ENCODE peak calls at places on chromosomes 16 and 17, in six cellular contexts. V, S, C, U, R and Y are unnamed samples.

GRCh38 chr16:47197536-47198179 is 53.9 kb upstream of the NETO2 start:
- DNase-seq in V (no peak), C (no peak), U (no peak), R (peak; percentile 13), S (no peak), Y (peak; percentile 18)

GRCh38 chr17:34584805-34585416 is 5.5 kb downstream of the TMEM132E start:
- DNase-seq in R (no peak), U (no peak), V (no peak), C (peak; percentile 49), S (no peak), Y (no peak)

GRCh38 chr16:26765087-26765486 is 301.6 kb upstream of the C16orf82 start:
- DNase-seq in S (no peak), C (peak; percentile 19), U (no peak), R (no peak), V (no peak), Y (no peak)

GRCh38 chr16:89784409-89784808 is 32.0 kb downstream of the FANCA start:
- DNase-seq in U (no peak), C (no peak), S (no peak), R (no peak), V (no peak), Y (no peak)

GRCh38 chr16:89723279-89724250 is 2.2 kb downstream of the ZNF276 start:
- DNase-seq in S (no peak), V (no peak), U (no peak), C (no peak), R (peak; percentile 42), Y (no peak)

GRCh38 chr16:23377071-23377931 is 75.2 kb downstream of the SCNN1B start:
- DNase-seq in V (no peak), C (no peak), R (no peak), U (no peak), S (peak; percentile 40), Y (no peak)

GRCh38 chr17:19958023-19958422 is 19.6 kb downstream of the AKAP10 start:
- DNase-seq in U (no peak), R (no peak), V (no peak), C (peak; percentile 76), S (no peak), Y (no peak)

GRCh38 chr16:83365166-83365565 is 442.6 kb upstream of the HSBP1 start:
- DNase-seq in R (no peak), U (no peak), V (no peak), S (no peak), C (no peak), Y (no peak)

GRCh38 chr17:29364691-29365090 is 25.5 kb upstream of the TAOK1 start:
- DNase-seq in U (no peak), R (no peak), V (no peak), S (no peak), C (no peak), Y (no peak)

GRCh38 chr17:45948881-45949624 is 50.0 kb upstream of the STH start:
- DNase-seq in S (peak; percentile 84), R (peak; percentile 76), C (peak; percentile 94), V (peak; percentile 54), U (peak; percentile 59), Y (peak; percentile 69)

GRCh38 chr16:89442990-89443726 is 47.2 kb downstream of the ANKRD11 start:
- DNase-seq in V (peak; percentile 43), R (peak; percentile 64), C (peak; percentile 85), S (no peak), U (peak; percentile 77), Y (peak; percentile 67)

GRCh38 chr16:48556913-48557351 is 53.0 kb downstream of the N4BP1 start:
- DNase-seq in C (no peak), U (no peak), S (no peak), R (no peak), V (no peak), Y (no peak)

GRCh38 chr17:9959377-9959981 is 54.4 kb upstream of the RCVRN start:
- DNase-seq in V (peak; percentile 54), R (no peak), S (peak; percentile 23), C (peak; percentile 91), U (peak; percentile 19), Y (no peak)

GRCh38 chr17:2387086-2388019 is 13.5 kb downstream of the MNT start:
- DNase-seq in U (no peak), R (no peak), C (no peak), V (no peak), S (no peak), Y (no peak)

GRCh38 chr17:81959362-81960129 is 1.4 kb downstream of the NOTUM start:
- DNase-seq in V (no peak), U (peak; percentile 53), R (peak; percentile 74), S (peak; percentile 84), C (peak; percentile 55), Y (peak; percentile 47)

GRCh38 chr16:11740567-11740966 is 2.1 kb downstream of the TXNDC11 start:
- DNase-seq in R (no peak), S (no peak), C (no peak), U (no peak), V (no peak), Y (no peak)

GRCh38 chr16:11791144-11791828 is 5.8 kb downstream of the ZC3H7A start:
- DNase-seq in R (no peak), C (no peak), U (no peak), V (no peak), S (no peak), Y (no peak)

GRCh38 chr17:77834170-77835115 is 124.1 kb upstream of the TNRC6C start:
- DNase-seq in S (peak; percentile 52), V (peak; percentile 71), C (peak; percentile 99), R (peak; percentile 59), U (no peak), Y (peak; percentile 82)

GRCh38 chr17:65633988-65634387 is 72.5 kb upstream of the AXIN2 start:
- DNase-seq in S (no peak), V (no peak), C (no peak), R (no peak), U (peak; percentile 37), Y (no peak)

GRCh38 chr17:81471804-81472456 is 40.7 kb downstream of the ACTG1 start:
- DNase-seq in U (peak; percentile 42), R (peak; percentile 52), S (no peak), V (peak; percentile 93), C (peak; percentile 94), Y (peak; percentile 52)

GRCh38 chr16:68754117-68754792 is 17.2 kb downstream of the CDH1 start:
- DNase-seq in U (no peak), R (no peak), V (no peak), S (no peak), C (no peak), Y (no peak)

GRCh38 chr16:31265329-31266245 is 5.8 kb downstream of the ITGAM start:
- DNase-seq in R (peak; percentile 42), S (no peak), C (peak; percentile 95), U (no peak), V (no peak), Y (no peak)

GRCh38 chr17:56309897-56310296 is 156.6 kb downstream of the ANKFN1 start:
- DNase-seq in U (no peak), R (no peak), C (no peak), V (no peak), S (no peak), Y (no peak)

GRCh38 chr16:9053006-9053601 is 38.3 kb upstream of the HAPSTR1 start:
- DNase-seq in U (no peak), R (peak; percentile 44), V (peak; percentile 24), C (peak; percentile 64), S (no peak), Y (peak; percentile 87)

GRCh38 chr16:19488213-19488640 is 33.7 kb downstream of the GDE1 start:
- DNase-seq in R (no peak), V (no peak), U (no peak), C (no peak), S (peak; percentile 62), Y (no peak)

GRCh38 chr17:159609-160008 is 21.8 kb downstream of the DOC2B start:
- DNase-seq in V (no peak), U (no peak), S (no peak), C (no peak), R (no peak), Y (no peak)

GRCh38 chr17:37717627-37718382 is 27.1 kb downstream of the HNF1B start:
- DNase-seq in S (no peak), R (no peak), V (no peak), U (no peak), C (no peak), Y (no peak)

GRCh38 chr17:38914741-38915638 is 10.4 kb upstream of the LASP1NB start:
- DNase-seq in V (no peak), R (no peak), C (no peak), U (no peak), S (peak; percentile 83), Y (no peak)

GRCh38 chr17:9676742-9677387 is 31.5 kb downstream of the USP43 start:
- DNase-seq in R (no peak), C (peak; percentile 69), U (no peak), S (no peak), V (no peak), Y (no peak)

GRCh38 chr17:6170349-6170748 is 100.2 kb downstream of the WSCD1 start:
- DNase-seq in C (no peak), S (no peak), U (no peak), V (no peak), R (no peak), Y (no peak)

DNA sequence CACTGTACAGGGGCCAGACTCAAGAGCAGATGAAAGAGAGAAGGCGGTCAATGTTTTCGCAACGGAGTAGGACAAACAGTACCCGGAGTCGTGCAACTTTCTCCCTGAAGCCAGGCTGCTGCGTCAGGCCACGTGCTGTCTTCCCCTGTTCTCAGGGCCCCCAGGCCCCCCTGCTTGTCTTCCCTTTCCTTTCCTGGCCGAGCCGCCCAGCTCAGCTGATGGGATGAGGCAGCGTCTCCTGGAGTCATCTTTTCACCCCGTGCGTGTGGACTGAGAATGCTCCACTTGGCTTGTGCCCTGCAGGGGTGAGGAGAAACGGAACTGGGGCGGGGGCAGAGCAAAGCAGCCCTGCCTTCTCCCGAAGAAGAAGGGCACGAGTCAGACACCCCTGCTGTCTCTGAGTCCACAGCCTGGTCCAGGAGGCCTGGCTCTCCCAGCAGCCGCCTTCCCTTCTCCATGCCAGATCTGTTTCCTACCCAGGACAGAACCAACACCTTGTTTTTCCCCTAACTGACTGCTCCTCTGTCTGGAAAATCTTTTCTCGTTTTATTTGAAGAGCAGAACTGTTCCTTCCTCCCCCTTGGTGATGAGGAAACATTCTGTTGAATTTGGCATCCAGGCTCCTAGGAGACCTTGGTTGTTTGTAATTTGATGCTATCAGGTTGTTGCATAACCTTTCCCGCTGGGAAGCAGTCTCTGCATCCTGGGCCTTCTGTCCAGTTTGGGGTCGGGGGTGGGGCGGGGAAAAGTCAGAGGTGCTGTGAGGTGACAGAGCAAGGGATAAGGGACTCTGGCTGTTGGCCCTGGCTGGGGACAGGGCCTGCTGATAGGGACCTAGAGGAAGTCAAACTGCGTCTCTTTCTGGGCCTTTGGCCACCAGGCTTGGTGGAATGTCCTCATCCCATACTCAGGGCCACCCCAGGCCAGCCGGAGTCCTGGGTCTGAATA is 78.8 kb downstream of the WIPI1 start:
- DNase-seq in V (peak; percentile 98), R (peak; percentile 91), S (peak; percentile 96), C (peak; percentile 63), U (peak; percentile 90), Y (peak; percentile 97)
- H3K4me1 ChIP-seq in V (peaks cover 12% of the 10 kb centered on the region), R (peaks cover 35% of the 10 kb centered on the region), S (peaks cover 2% of the 10 kb centered on the region), C (peaks cover 60% of the 10 kb centered on the region), U (peaks cover 17% of the 10 kb centered on the region), Y (peaks cover 21% of the 10 kb centered on the region)

GRCh38 chr17:8138672-8139371 is 13.4 kb downstream of the PER1 start:
- DNase-seq in V (peak; percentile 96), U (peak; percentile 93), S (peak; percentile 92), R (peak; percentile 96), C (peak; percentile 93), Y (peak; percentile 96)
- TF ChIP-seq POLR2A in V (peak; percentile 69), U (peak; percentile 69), S (peak; percentile 68), R (peak; percentile 79), C (peak; percentile 47), Y (peak; percentile 48)

GRCh38 chr16:13606804-13607203 is 313.1 kb upstream of the ERCC4 start:
- DNase-seq in S (no peak), C (no peak), U (no peak), V (no peak), R (no peak), Y (no peak)
- H3K4me1 ChIP-seq in S (no peaks in the 10 kb centered on the region), C (no peaks in the 10 kb centered on the region), U (no peaks in the 10 kb centered on the region), V (no peaks in the 10 kb centered on the region), R (no peaks in the 10 kb centered on the region), Y (no peaks in the 10 kb centered on the region)

GRCh38 chr17:48492401-48493298 is 38.2 kb downstream of the HOXB1 start:
- DNase-seq in S (peak; percentile 69), R (peak; percentile 63), V (peak; percentile 53), C (peak; percentile 85), U (peak; percentile 49), Y (peak; percentile 84)
- TF ChIP-seq POLR2A in S (no peak), R (peak; percentile 4), V (no peak), C (no peak), U (no peak), Y (no peak)